ENCODE peak calls at places on chromosomes 16 and 17, in nine cellular contexts. Q is heart left ventricle, N is osteocyte, C is cardiac fibroblast, M is A549, X is sigmoid colon, K is astrocyte of the spinal cord, O is astrocyte, F is mucosa of descending colon. Y is an unnamed sample.

GRCh38 chr17:82599674-82600661 is 48.3 kb downstream of the WDR45B start:
- DNase-seq in C (no peak), F (no peak), Q (no peak), N (no peak), O (no peak), M (no peak), K (no peak), X (no peak), Y (no peak)

GRCh38 chr16:67327774-67328173 is 1.2 kb downstream of the LRRC36 start:
- DNase-seq in F (no peak), M (no peak), K (no peak), O (no peak), Q (no peak), C (no peak), N (no peak), X (no peak), Y (no peak)

GRCh38 chr17:80693511-80693910 is 148.9 kb downstream of the RPTOR start:
- DNase-seq in O (no peak), M (no peak), K (no peak), C (no peak), N (no peak), Q (no peak), F (no peak), X (no peak), Y (no peak)

GRCh38 chr17:41329279-41329925 is 13.9 kb upstream of the KRTAP17-1 start:
- DNase-seq in N (no peak), O (peak; percentile 23), C (peak; percentile 59), X (no peak), Q (no peak), M (peak; percentile 79), K (peak; percentile 38), F (peak; percentile 76), Y (peak; percentile 85)

GRCh38 chr16:85857406-85857805 is 41.6 kb upstream of the IRF8 start:
- DNase-seq in K (no peak), M (no peak), F (no peak), N (no peak), C (no peak), Q (no peak), O (no peak), X (no peak), Y (no peak)

GRCh38 chr16:27364493-27365141 is 37.4 kb upstream of the IL21R start:
- DNase-seq in M (peak; percentile 44), F (peak; percentile 48), X (no peak), N (no peak), C (no peak), O (no peak), Q (no peak), K (no peak), Y (peak; percentile 78)

GRCh38 chr16:82694239-82694874 is 67.6 kb downstream of the CDH13 start:
- DNase-seq in O (peak; percentile 79), C (peak; percentile 60), K (peak; percentile 43), F (no peak), M (no peak), N (no peak), X (no peak), Q (no peak), Y (no peak)

GRCh38 chr16:14301150-14302030 is 230.3 kb downstream of the MRTFB start:
- DNase-seq in F (peak; percentile 44), N (no peak), K (no peak), C (no peak), Q (peak; percentile 32), O (no peak), X (peak; percentile 77), M (peak; percentile 65), Y (peak; percentile 35)

GRCh38 chr17:64148017-64148631 is 18.2 kb upstream of the ERN1 start:
- DNase-seq in O (peak; percentile 38), M (no peak), C (peak; percentile 46), N (no peak), F (no peak), K (peak; percentile 5), X (no peak), Q (no peak), Y (no peak)

GRCh38 chr17:49966767-49967166 is 2.2 kb upstream of the DLX4 start:
- DNase-seq in F (no peak), N (no peak), X (no peak), K (no peak), C (no peak), O (no peak), M (no peak), Q (no peak), Y (no peak)

GRCh38 chr17:49963277-49963625 is 5.7 kb upstream of the DLX4 start:
- DNase-seq in F (no peak), O (no peak), M (no peak), N (no peak), X (no peak), Q (no peak), C (no peak), K (no peak), Y (no peak)

GRCh38 chr17:49965522-49965905 is 3.5 kb upstream of the DLX4 start:
- DNase-seq in C (no peak), N (no peak), K (no peak), M (no peak), O (no peak), Q (no peak), X (no peak), F (no peak), Y (no peak)

GRCh38 chr17:49963626-49964538 is 5.1 kb upstream of the DLX4 start:
- DNase-seq in X (no peak), Q (no peak), O (no peak), N (no peak), M (no peak), F (no peak), C (no peak), K (peak; percentile 4), Y (no peak)

DNA sequence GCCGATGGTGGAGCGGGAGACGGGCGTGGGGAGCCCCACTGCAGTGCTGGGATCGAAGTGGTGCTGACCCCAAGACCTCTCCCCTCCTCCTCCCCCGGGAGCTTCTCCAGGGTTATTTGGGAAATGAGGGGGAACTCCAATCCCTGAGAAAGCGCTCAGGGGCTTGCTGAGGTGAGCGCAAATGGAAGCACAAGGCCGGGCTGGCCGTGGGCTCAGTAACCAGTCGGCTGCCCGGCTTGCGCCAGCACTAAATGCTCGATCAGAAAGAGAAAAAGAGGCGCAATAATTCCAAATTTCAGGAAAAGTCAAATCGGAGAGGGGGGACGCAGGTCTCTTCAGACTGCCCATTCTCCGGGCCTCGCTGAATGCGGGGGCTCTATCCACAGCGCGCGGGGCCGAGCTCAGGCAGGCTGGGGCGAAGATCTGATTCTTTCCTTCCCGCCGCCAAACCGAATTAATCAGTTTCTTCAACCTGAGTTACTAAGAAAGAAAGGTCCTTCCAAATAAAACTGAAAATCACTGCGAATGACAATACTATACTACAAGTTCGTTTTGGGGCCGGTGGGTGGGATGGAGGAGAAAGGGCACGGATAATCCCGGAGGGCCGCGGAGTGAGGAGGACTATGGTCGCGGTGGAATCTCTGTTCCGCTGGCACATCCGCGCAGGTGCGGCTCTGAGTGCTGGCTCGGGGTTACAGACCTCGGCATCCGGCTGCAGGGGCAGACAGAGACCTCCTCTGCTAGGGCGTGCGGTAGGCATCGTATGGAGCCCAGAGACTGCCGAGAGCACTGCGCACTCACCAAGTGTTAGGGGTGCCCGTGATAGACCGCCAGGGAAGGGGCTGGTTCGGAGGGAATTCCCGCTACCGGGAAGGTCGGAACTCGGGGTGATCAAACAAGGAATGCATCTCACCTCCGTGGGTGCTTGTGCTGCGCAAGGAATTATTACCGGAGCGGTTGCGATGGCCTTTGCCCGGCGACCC is 4.2 kb upstream of the DLX4 start:
- DNase-seq in F (no peak), C (no peak), M (no peak), K (no peak), N (no peak), O (no peak), X (no peak), Q (no peak), Y (no peak)
- TF ChIP-seq CTCF in F (no peak), C (no peak), M (no peak), K (no peak), N (no peak), O (no peak), X (no peak), Q (no peak), Y (no peak)

GRCh38 chr17:78306913-78307312 is 53.0 kb downstream of the SOCS3 start:
- DNase-seq in O (no peak), M (no peak), X (no peak), Q (no peak), K (no peak), F (no peak), C (no peak), N (no peak), Y (no peak)

GRCh38 chr17:78304549-78305037 is 55.3 kb downstream of the SOCS3 start:
- DNase-seq in M (no peak), X (peak; percentile 83), O (no peak), C (no peak), N (no peak), K (no peak), F (no peak), Q (no peak), Y (no peak)

GRCh38 chr17:78305801-78306200 is 54.1 kb downstream of the SOCS3 start:
- DNase-seq in F (no peak), X (no peak), N (no peak), C (no peak), M (no peak), K (no peak), Q (no peak), O (no peak), Y (no peak)

GRCh38 chr17:78302478-78302877 is 57.4 kb downstream of the SOCS3 start:
- DNase-seq in N (no peak), O (no peak), M (no peak), Q (no peak), K (no peak), C (no peak), X (no peak), F (no peak), Y (no peak)

GRCh38 chr17:78307887-78308633 is 51.8 kb downstream of the SOCS3 start:
- DNase-seq in F (no peak), K (no peak), N (no peak), C (no peak), O (no peak), Q (no peak), X (no peak), M (no peak), Y (no peak)
- TF ChIP-seq CTCF in F (no peak), K (no peak), N (no peak), C (no peak), O (no peak), Q (no peak), X (no peak), M (no peak), Y (no peak)

GRCh38 chr17:48023408-48024148 is 14.0 kb downstream of the COPZ2 start:
- DNase-seq in N (peak; percentile 93), M (peak; percentile 91), C (peak; percentile 49), K (peak; percentile 59), X (peak; percentile 93), F (peak; percentile 85), Q (peak; percentile 91), O (no peak), Y (peak; percentile 95)
- TF ChIP-seq CTCF in N (peak; percentile 40), M (no peak), C (peak; percentile 21), K (no peak), X (peak; percentile 27), F (peak; percentile 7), Q (peak; percentile 31), O (no peak), Y (peak; percentile 70)

DNA sequence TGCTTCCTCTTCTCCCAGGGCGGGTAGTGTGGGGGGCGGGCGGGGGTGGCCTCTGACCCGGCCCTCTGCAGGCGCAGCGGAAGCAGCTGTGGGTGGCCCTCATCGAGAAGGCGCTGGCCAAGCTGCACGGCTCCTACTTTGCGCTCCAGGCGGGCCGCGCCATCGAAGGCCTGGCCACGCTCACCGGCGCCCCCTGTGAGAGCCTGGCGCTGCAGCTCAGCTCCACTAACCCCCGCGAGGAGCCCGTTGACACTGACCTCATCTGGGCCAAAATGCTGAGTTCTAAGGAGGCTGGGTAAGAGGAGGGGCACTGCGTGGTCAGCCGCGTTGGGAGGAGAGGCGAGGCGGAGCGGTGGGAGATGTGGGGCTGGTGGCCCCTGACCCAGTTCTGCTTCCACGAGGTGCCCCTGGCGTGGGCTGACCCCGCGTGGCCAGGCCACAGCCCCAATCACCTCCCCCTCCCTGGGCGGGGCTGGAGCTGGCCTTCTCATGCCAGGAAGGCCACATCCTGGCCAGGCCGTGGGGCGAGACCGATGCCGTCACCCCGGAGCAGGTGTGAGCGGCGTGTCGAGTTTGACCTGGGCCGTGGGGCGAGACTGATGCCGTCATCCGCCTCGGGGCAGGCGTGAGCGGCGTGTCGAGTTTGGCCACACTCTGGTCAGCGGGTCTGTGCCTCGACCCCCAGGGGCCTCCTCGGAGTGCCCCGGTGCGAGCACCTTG is 10.5 kb upstream of the PRR35 start:
- DNase-seq in C (no peak), N (no peak), Q (no peak), M (no peak), F (no peak), X (no peak), O (no peak), K (no peak), Y (no peak)
- TF ChIP-seq CTCF in C (no peak), N (no peak), Q (no peak), M (no peak), F (no peak), X (no peak), O (no peak), K (peak; percentile 29), Y (peak; percentile 21)